ENCODE peak calls at places on chromosomes 2 and 18, in seven cellular contexts. J is neural progenitor cell, M is psoas muscle, U is IMR-90, K is SK-N-SH, O is stomach, B is astrocyte. X is an unnamed sample. For H3K9me3, the result is how much of the 10 kb centered on the place peaks cover.

GRCh38 chr2:54432181-54433020 is 23.7 kb upstream of the SPTBN1 start:
- DNase-seq in J (no peak), M (no peak), U (no peak), K (no peak), O (no peak), B (no peak), X (no peak)

GRCh38 chr2:171210864-171211431 is 50.3 kb upstream of the TLK1 start:
- DNase-seq in J (no peak), M (no peak), U (peak), K (no peak), O (no peak), B (no peak), X (peak)

GRCh38 chr2:224885836-224886547 is 156.3 kb downstream of the DOCK10 start:
- DNase-seq in J (no peak), M (no peak), U (peak), K (no peak), O (no peak), B (peak), X (peak)

GRCh38 chr2:39153312-39153711 is 32.5 kb upstream of the SOS1 start:
- DNase-seq in J (no peak), M (no peak), U (peak), K (no peak), O (no peak), B (no peak), X (peak)

GRCh38 chr2:45729753-45730512 is 78.5 kb downstream of the PRKCE start:
- DNase-seq in J (peak), M (no peak), U (no peak), K (no peak), O (no peak), B (no peak), X (no peak)

GRCh38 chr2:233489666-233490065 is 76.9 kb downstream of the USP40 start:
- DNase-seq in J (no peak), M (no peak), U (peak), K (no peak), O (no peak), B (peak), X (peak)

GRCh38 chr18:51195602-51196115 is 1.8 kb downstream of the MEX3C start:
- DNase-seq in J (peak), M (no peak), U (peak), K (peak), O (no peak), B (peak), X (peak)

GRCh38 chr2:214569419-214570035 is 158.7 kb downstream of the VWC2L start:
- DNase-seq in J (no peak), M (no peak), U (no peak), K (no peak), O (no peak), B (no peak), X (no peak)

GRCh38 chr2:178579006-178579405 is 98.7 kb downstream of the PLEKHA3 start:
- DNase-seq in J (no peak), M (no peak), U (peak), K (no peak), O (no peak), B (peak), X (peak)

GRCh38 chr2:105317937-105318336 is 11.6 kb downstream of the TGFBRAP1 start:
- DNase-seq in J (no peak), M (no peak), U (peak), K (no peak), O (no peak), B (no peak), X (no peak)

GRCh38 chr2:188645982-188646381 is 328.2 kb upstream of the COL3A1 start:
- DNase-seq in J (no peak), M (no peak), U (peak), K (no peak), O (no peak), B (peak), X (peak)

GRCh38 chr2:84317135-84317534 is 141.9 kb downstream of the SUCLG1 start:
- DNase-seq in J (no peak), M (no peak), U (no peak), K (no peak), O (no peak), B (no peak), X (no peak)

GRCh38 chr2:84314250-84314649 is 144.8 kb downstream of the SUCLG1 start:
- DNase-seq in J (no peak), M (no peak), U (no peak), K (no peak), O (no peak), B (no peak), X (no peak)

GRCh38 chr2:84309281-84309680 is 149.8 kb downstream of the SUCLG1 start:
- DNase-seq in J (no peak), M (no peak), U (no peak), K (no peak), O (no peak), B (no peak), X (no peak)

GRCh38 chr2:84319566-84319965 is 139.5 kb downstream of the SUCLG1 start:
- DNase-seq in J (peak), M (no peak), U (no peak), K (peak), O (no peak), B (no peak), X (no peak)

DNA sequence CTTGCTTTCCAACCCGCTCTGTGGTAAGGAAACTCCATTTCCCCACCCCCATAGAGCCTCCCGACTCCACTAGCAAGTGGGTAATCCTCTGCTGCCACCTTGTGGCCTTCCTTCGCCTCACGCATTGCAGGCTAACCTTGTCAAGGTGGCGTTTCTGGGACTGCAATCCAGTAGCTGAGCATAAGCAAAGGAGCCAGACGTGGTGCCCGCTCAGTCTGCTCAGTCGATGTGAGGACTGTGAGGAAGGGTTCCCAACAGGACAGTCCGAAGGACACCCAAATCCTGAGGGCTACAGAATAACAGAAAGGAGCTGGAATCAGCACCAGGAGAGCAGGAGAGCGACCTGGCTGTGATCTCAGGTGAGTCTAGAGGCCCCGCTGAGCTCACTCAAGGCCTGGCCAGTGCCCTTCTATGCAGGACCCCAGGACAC is 144.2 kb downstream of the SUCLG1 start:
- DNase-seq in J (peak), M (peak), U (peak), K (peak), O (peak), B (peak), X (peak)
- TF ChIP-seq CTCF in J (peak), M (peak), U (peak), K (peak), O (peak), B (peak), X (peak)

DNA sequence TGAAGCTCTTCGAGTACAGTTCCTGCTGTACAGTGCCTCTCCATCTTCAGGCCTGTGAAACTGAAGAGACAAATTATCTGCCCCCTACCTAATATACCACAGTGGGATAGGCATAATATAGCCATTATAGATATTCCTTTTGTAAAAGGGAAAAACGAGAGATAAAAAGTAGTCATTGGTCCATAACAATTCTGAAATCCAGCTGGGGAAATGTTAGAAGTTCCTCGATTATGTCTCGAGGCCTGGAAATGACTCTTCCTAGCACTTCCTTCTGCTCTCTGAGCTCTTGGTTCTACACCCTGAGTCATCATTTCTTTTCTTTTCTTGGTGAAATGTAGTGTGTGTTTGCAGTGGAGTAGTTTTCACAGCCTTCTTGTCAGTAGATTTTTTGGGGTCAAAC is 51.5 kb downstream of the ASB1 start:
- DNase-seq in J (no peak), M (no peak), U (no peak), K (no peak), O (no peak), B (no peak), X (no peak)
- H3K9me3 ChIP-seq in J (under half), M (under half), U (under half), K (under half), O (under half), B (under half), X (under half)

DNA sequence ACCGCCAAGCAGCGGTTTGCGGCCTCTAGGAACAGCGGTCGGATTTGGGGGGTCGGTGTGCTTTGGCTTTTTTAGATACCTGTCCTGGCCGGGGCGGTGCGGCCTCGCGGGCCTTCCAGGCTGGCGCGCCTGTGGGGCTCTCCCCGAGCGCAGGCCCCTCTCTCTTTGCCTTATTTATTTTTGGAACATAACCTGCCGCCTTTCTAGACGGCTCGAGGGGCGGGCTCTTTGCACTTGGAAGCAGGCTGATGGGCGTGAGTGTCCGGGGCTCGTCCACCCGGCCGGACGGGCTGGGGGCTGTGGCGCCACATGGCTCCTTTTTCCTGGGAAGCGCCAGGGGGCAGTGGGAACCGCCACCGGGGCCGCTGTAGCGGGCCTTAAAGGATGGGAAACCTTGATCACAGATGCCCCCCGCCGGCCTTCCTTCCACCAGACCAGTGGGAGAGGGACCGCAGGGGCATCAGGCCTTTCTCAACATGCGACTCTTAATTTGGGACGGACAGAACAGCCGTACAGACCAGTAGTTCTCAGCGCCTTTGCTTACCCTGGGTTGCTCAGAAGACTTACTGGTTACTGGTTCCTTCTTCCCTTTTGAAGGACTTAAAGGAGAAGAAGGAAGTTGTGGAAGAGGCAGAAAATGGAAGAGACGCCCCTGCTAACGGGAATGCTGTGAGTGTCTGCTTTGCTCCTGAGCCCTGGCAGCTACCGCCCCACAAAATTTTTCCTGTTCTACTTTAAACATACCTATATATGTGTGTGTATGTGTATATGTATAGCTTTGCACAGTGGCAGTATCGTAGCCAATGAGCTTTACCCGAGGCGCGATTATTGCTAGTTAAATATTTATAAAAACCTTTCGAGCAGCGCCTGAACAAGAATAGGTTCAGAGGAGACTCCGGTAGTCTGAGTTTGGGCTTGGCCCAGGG is 2.7 kb downstream of the PTMA start:
- DNase-seq in J (peak), M (peak), U (no peak), K (peak), O (peak), B (no peak), X (peak)
- TF ChIP-seq CTCF in J (no peak), M (peak), U (peak), K (peak), O (no peak), B (no peak), X (no peak)

GRCh38 chr2:202716953-202717597 is 82.3 kb downstream of the FAM117B start:
- DNase-seq in J (no peak), M (no peak), U (no peak), K (no peak), O (no peak), B (no peak), X (no peak)

GRCh38 chr2:202720226-202720625 is 85.5 kb downstream of the FAM117B start:
- DNase-seq in J (no peak), M (no peak), U (no peak), K (no peak), O (no peak), B (no peak), X (no peak)

GRCh38 chr2:202718614-202719013 is 83.8 kb downstream of the FAM117B start:
- DNase-seq in J (no peak), M (no peak), U (peak), K (peak), O (no peak), B (peak), X (peak)

GRCh38 chr2:202717598-202718310 is 83.0 kb downstream of the FAM117B start:
- DNase-seq in J (no peak), M (no peak), U (no peak), K (no peak), O (no peak), B (no peak), X (no peak)

GRCh38 chr2:202716114-202716718 is 81.4 kb downstream of the FAM117B start:
- DNase-seq in J (no peak), M (no peak), U (peak), K (no peak), O (no peak), B (no peak), X (no peak)
- H3K9me3 ChIP-seq in J (under half), M (under half), U (under half), K (under half), O (under half), B (under half), X (under half)

DNA sequence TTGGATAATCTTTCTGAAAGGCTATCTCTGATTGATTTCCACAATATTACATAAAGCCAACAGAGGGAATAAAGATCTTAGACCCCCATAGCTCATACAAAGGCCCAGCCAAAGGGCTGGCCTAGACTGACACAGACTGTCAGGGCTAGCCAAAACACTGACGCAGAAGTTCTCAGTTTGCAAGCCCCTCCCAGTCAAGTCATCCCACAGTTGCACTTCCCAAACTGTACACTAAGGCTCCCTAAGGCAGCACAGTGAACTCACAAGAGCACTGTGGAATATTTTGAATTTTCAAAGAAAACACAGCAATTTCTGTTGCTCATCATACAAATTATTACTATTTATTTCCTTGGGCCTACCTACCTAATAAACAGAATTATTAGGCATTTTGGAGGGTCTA is 244.9 kb downstream of the SP3 start:
- DNase-seq in J (no peak), M (no peak), U (peak), K (no peak), O (no peak), B (peak), X (peak)
- TF ChIP-seq CTCF in J (no peak), M (no peak), U (peak), K (no peak), O (no peak), B (no peak), X (peak)

GRCh38 chr2:400988-401679 is 113.2 kb upstream of the ALKAL2 start:
- DNase-seq in J (no peak), M (no peak), U (no peak), K (no peak), O (no peak), B (no peak), X (no peak)

GRCh38 chr2:393711-394696 is 106.1 kb upstream of the ALKAL2 start:
- DNase-seq in J (no peak), M (no peak), U (no peak), K (no peak), O (no peak), B (peak), X (peak)

GRCh38 chr2:395886-396285 is 108.0 kb upstream of the ALKAL2 start:
- DNase-seq in J (no peak), M (no peak), U (no peak), K (no peak), O (no peak), B (no peak), X (no peak)

GRCh38 chr2:396903-397302 is 109.0 kb upstream of the ALKAL2 start:
- DNase-seq in J (no peak), M (no peak), U (no peak), K (no peak), O (no peak), B (no peak), X (no peak)

GRCh38 chr2:397561-398325 is 109.9 kb upstream of the ALKAL2 start:
- DNase-seq in J (no peak), M (no peak), U (no peak), K (no peak), O (no peak), B (no peak), X (no peak)
- H3K9me3 ChIP-seq in J (under half), M (under half), U (under half), K (under half), O (under half), B (under half), X (under half)

GRCh38 chr2:135528006-135528405 is 3.0 kb downstream of the ZRANB3 start:
- DNase-seq in J (no peak), M (no peak), U (no peak), K (no peak), O (no peak), B (no peak), X (no peak)
- TF ChIP-seq CTCF in J (no peak), M (no peak), U (no peak), K (no peak), O (no peak), B (no peak), X (no peak)